ENCODE peak calls at places on chromosome X, in five cellular contexts. V is lower lobe of right lung, X is hepatic stellate cell, Q is tibial artery, O is pons. L is an unnamed sample.

GRCh38 chrX:1528186-1528883 is 8.7 kb downstream of the P2RY8 start:
- DNase-seq in V (no peak), X (no peak), Q (no peak), O (no peak), L (no peak)

GRCh38 chrX:57135287-57135686 is 1.9 kb downstream of the SPIN2A start:
- DNase-seq in V (no peak), X (no peak), Q (no peak), O (no peak), L (no peak)

GRCh38 chrX:68912113-68912980 is 83.5 kb downstream of the EFNB1 start:
- DNase-seq in V (no peak), X (no peak), Q (no peak), O (no peak), L (no peak)

GRCh38 chrX:130091976-130092522 is 18.2 kb downstream of the ELF4 start:
- DNase-seq in V (peak; percentile 78), X (no peak), Q (peak; percentile 30), O (no peak), L (no peak)

GRCh38 chrX:8091526-8091925 is 79.5 kb downstream of the VCX2 start:
- DNase-seq in V (no peak), X (no peak), Q (no peak), O (no peak), L (no peak)

GRCh38 chrX:77595848-77596247 is 148.7 kb downstream of the FGF16 start:
- DNase-seq in V (no peak), X (no peak), Q (no peak), O (no peak), L (no peak)

GRCh38 chrX:17788956-17789562 is 51.8 kb downstream of the SCML1 start:
- DNase-seq in V (no peak), X (no peak), Q (no peak), O (no peak), L (no peak)

GRCh38 chrX:9312922-9313867 is 151.7 kb upstream of the TBL1X start:
- DNase-seq in V (peak; percentile 69), X (no peak), Q (peak; percentile 22), O (no peak), L (no peak)

GRCh38 chrX:87526281-87526680 is 8.7 kb downstream of the KLHL4 start:
- DNase-seq in V (no peak), X (no peak), Q (no peak), O (no peak), L (no peak)

GRCh38 chrX:118536687-118537461 is 41.3 kb downstream of the DOCK11 start:
- DNase-seq in V (no peak), X (peak; percentile 25), Q (no peak), O (peak; percentile 31), L (peak; percentile 47)

GRCh38 chrX:47420967-47421366 is 50.6 kb downstream of the ZNF157 start:
- DNase-seq in V (no peak), X (no peak), Q (no peak), O (no peak), L (no peak)

GRCh38 chrX:29890004-29890403 is 325.4 kb upstream of the MAGEB2 start:
- DNase-seq in V (no peak), X (no peak), Q (no peak), O (no peak), L (no peak)

GRCh38 chrX:4547218-4547836 is 833.9 kb upstream of the PRKX start:
- DNase-seq in V (peak; percentile 43), X (peak; percentile 15), Q (no peak), O (peak; percentile 51), L (peak; percentile 28)

GRCh38 chrX:46865281-46865680 is 28.4 kb downstream of the RP2 start:
- DNase-seq in V (no peak), X (peak; percentile 60), Q (no peak), O (peak; percentile 1), L (no peak)

GRCh38 chrX:44958480-44958879 is 85.5 kb downstream of the KDM6A start:
- DNase-seq in V (no peak), X (no peak), Q (no peak), O (no peak), L (no peak)

GRCh38 chrX:64394059-64394873 is 986 bp downstream of the MTMR8 start:
- DNase-seq in V (no peak), X (no peak), Q (no peak), O (no peak), L (peak; percentile 9)

GRCh38 chrX:124405868-124406267 is 59.5 kb downstream of the SH2D1A start:
- DNase-seq in V (no peak), X (no peak), Q (no peak), O (no peak), L (no peak)

GRCh38 chrX:31590581-31591113 is 518.8 kb upstream of the FTHL17 start:
- DNase-seq in V (no peak), X (peak; percentile 4), Q (no peak), O (no peak), L (no peak)

L was measured in cerebellar cortex.